ENCODE peak calls at places on chromosomes 2 and 18, in four cellular contexts. B is GM12864, D is uterus, S is lower lobe of right lung. L is an unnamed sample.

GRCh38 chr2:171158790-171159325 is 1.8 kb downstream of the TLK1 start:
- DNase-seq in B (no peak), D (no peak), S (no peak), L (no peak)

GRCh38 chr2:117745537-117745936 is 69.0 kb upstream of the DDX18 start:
- DNase-seq in B (no peak), D (no peak), S (no peak), L (no peak)

GRCh38 chr2:162029287-162029901 is 44.6 kb downstream of the DPP4 start:
- DNase-seq in B (no peak), D (no peak), S (no peak), L (peak; percentile 94)

GRCh38 chr2:20291106-20291564 is 59.5 kb downstream of the PUM2 start:
- DNase-seq in B (peak; percentile 12), D (no peak), S (no peak), L (peak; percentile 72)

GRCh38 chr18:57863706-57864105 is 60.6 kb upstream of the ATP8B1 start:
- DNase-seq in B (no peak), D (no peak), S (no peak), L (peak; percentile 17)

GRCh38 chr2:140354544-140354943 is 1574.4 kb upstream of the NXPH2 start:
- DNase-seq in B (no peak), D (no peak), S (no peak), L (no peak)

GRCh38 chr2:191554240-191554639 is 123.7 kb upstream of the NABP1 start:
- DNase-seq in B (no peak), D (no peak), S (no peak), L (no peak)

GRCh38 chr2:120508581-120509041 is 162.7 kb downstream of the INHBB start:
- DNase-seq in B (no peak), D (peak; percentile 39), S (no peak), L (no peak)

GRCh38 chr2:174399171-174399570 is 3.6 kb downstream of the SCRN3 start:
- DNase-seq in B (no peak), D (no peak), S (no peak), L (peak; percentile 9)

GRCh38 chr18:78970774-78971333 is 8.8 kb upstream of the SALL3 start:
- DNase-seq in B (no peak), D (no peak), S (no peak), L (no peak)

GRCh38 chr2:74046441-74046840 is 61.7 kb downstream of the TET3 start:
- DNase-seq in B (no peak), D (no peak), S (no peak), L (no peak)

DNA sequence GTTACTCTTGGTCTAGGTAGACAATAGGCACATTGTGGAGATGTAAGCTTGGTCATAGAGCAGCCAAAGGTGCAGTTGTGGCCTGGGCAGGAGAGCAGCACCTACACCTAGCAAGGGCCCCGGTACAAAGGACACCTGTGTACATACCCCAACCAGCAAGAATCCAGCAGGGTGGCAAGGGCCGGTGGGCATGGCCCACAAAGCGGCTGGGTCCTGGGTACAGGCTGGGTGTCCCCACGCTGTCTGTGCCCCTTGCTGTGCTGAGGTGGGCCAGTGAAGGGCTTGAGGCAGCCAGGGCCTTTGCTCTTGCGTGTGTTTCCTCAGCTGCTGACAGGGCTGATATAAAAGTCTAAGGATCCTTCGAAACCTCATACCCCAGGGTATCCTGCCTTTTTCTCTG is 501.8 kb downstream of the EIPR1 start:
- DNase-seq in B (no peak), D (no peak), S (no peak), L (no peak)
- H3K4me3 ChIP-seq in B (no peak overlapping the region), D (no peak overlapping the region), S (no peak overlapping the region), L (no peak overlapping the region)

GRCh38 chr18:2948038-2948437 is 64.9 kb downstream of the LPIN2 start:
- DNase-seq in B (no peak), D (no peak), S (no peak), L (peak; percentile 24)
- TF ChIP-seq CTCF in B (no peak), D (peak; percentile 23), S (peak; percentile 19), L (peak; percentile 38)

GRCh38 chr2:94861308-94862152 is 9.7 kb upstream of the TEKT4 start:
- DNase-seq in B (no peak), D (no peak), S (peak; percentile 41), L (no peak)
- H3K4me3 ChIP-seq in B (no peak overlapping the region), D (no peak overlapping the region), S (no peak overlapping the region), L (no peak overlapping the region)

GRCh38 chr2:150619607-150620330 is 132.3 kb upstream of the RND3 start:
- DNase-seq in B (no peak), D (no peak), S (no peak), L (peak; percentile 71)
- TF ChIP-seq CTCF in B (no peak), D (no peak), S (no peak), L (no peak)

DNA sequence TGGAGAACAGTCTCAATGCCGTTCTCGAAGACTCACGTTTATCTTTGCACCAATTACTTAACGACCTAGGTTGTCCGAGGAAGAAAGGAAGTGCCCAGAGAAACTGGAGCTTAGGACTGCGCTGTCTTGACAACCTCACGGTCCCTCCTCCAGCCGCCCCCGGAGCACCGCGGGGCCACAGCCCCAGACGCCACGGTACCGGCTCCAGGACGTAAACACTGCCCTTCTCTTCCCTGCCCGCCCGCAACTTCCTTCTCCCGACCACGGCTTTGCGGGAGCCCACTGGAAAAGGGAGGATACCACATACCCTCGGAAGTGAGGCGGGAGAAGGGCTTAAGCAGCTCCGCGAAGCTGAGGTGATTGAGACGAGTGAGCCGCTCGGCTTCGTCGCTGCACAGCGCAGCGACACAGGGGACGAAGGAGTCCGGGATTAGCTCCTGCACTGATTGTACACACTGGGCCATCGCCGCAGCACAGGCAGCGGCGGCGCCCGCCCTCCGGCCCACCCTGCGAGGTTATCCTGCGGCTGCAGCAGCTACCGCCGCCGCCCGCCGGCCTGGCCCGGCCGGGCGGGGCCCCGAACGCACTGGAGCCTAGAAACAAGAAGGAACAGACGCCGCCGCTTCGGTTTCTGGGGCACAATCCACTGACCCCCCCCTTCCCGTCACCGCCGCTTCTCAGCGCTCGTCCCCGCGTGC is 478 bp downstream of the TRAPPC8 start:
- DNase-seq in B (no peak), D (peak; percentile 19), S (peak; percentile 73), L (peak; percentile 45)
- H3K4me3 ChIP-seq in B (peak overlapping the region; percentile 99), D (peak overlapping the region; percentile 88), S (peak overlapping the region; percentile 95), L (peak overlapping the region; percentile 97)

DNA sequence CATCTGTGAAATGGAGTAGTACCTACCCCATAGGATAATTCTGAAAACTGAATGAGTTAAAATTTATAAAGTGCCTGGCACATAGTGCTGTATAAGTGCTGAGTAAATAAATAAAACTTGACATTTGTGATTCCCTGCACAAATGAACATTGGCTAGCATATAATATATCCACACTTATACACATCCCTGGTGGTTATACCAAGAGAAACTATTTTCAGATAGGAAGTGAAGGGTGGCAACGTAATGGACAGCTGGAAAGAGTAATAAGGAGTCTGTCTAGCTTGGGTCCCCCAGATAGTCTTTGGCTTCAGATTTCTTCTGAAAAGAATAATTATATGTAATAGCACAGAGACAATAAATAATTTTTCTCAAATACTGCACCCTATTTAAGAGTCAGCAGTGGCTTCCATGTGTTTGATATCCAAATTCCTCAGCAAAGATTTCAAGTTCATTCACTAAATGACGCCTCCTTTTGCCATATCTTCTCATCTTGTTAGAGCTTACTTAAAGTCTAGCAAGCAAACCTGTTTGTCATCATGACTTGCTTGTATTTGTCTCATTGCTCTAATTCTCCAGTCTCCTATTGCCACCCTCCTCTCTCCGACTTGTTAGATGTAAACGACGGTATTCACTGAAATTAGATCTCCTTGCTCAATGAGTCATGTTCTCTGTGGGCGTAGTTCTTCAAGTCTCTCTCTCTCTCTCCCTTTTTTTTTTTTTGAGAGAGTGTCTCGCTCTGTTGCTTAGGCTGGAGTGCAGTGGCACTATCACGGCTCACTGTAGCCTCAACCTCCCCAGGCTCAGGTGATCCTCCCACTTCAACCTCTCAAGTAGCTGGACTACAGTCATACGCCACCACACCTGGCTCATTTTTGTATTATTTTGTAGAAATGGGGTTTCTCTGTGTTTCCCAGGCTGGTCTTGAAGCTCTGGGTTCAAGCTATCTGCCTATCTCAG is 8.7 kb upstream of the ADGRF3 start:
- DNase-seq in B (no peak), D (no peak), S (no peak), L (peak; percentile 84)
- TF ChIP-seq CTCF in B (no peak), D (no peak), S (no peak), L (no peak)

DNA sequence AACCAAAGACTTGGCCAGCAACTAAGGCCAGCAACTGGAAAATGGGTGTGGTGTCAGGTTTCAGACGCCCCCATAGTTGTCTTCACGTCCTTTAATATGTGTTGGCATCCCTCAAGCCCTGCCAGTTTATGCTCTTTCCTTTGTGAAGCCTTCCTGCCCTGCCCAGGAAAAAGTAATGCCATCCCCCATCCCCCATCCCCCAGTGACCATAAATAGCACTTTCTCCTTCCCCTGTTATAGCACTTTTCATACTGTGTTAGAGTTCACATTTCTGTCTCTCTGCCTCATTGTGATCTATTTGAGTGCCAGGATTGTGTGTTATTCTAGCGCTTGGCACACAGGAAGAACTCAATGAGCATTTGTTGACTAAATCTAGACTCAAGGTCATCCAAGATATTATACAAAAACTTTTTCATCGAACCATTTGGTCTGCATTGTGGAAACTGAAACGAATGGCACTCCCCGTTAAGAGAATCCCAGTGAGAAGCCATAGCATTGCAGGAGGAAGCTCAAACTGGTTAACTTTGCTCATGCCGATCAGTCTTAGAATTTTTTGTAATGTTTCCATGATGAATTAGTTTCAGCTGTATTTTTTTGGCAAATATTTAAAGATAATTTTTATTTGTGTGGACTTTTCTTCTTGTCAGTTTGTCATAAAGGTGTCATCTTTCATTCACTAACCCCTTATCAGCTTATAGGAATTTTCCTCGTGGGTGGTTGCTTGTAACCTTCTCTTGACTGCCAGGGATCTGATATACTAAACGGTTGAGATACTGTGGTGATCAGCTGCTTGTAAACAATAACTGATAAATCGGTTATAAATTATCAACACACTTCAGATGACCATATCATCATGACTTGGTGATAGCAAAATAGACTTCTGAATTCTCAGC is 15.7 kb downstream of the CRIM1 start:
- DNase-seq in B (no peak), D (no peak), S (no peak), L (peak; percentile 63)
- H3K4me3 ChIP-seq in B (no peak overlapping the region), D (no peak overlapping the region), S (no peak overlapping the region), L (no peak overlapping the region)